ENCODE peak calls at places on chromosome 14, in nine cellular contexts. T is left cardiac atrium; A is NCI-H1417; W is stimulated activated CD4-positive, alpha-beta T cell treated with anti-CD3 and anti-CD28 coated beads, Interleukin-2, amount 100 ng/mL, for 48 hours; G is AG10803; R is cardiac muscle cell; N is NCI-H460; I is stimulated activated effector memory CD8-positive, alpha-beta T cell treated with anti-CD3 and anti-CD28 coated beads, Interleukin-12 subunit alpha, Interleukin-12 subunit beta, amount 100 ng/mL, for 72 hours; K is stimulated activated CD8-positive, alpha-beta memory T cell treated with anti-CD3 and anti-CD28 coated beads, Interleukin-4, amount 100 ng/mL, for 1 hour. P is an unnamed sample.

GRCh38 chr14:95321693-95322455 is 2.2 kb upstream of the CLMN start:
- DNase-seq in R (no peak), G (no peak), N (no peak), W (no peak), K (no peak), I (no peak), T (no peak), A (no peak), P (no peak)

GRCh38 chr14:101480747-101481530 is 80.4 kb upstream of the DIO3 start:
- DNase-seq in T (no peak), N (peak), K (no peak), R (no peak), A (no peak), W (no peak), G (peak), I (no peak), P (no peak)

GRCh38 chr14:35319509-35319908 is 27.3 kb downstream of the PSMA6 start:
- DNase-seq in I (no peak), T (no peak), W (no peak), R (no peak), G (no peak), N (no peak), A (no peak), K (no peak), P (no peak)

GRCh38 chr14:68132722-68133121 is 313.1 kb downstream of the RAD51B start:
- DNase-seq in N (no peak), G (no peak), R (no peak), I (no peak), T (no peak), K (no peak), W (no peak), A (no peak), P (no peak)

GRCh38 chr14:66076166-66076565 is 410.0 kb upstream of the CCDC196 start:
- DNase-seq in G (peak), W (no peak), N (no peak), R (no peak), T (no peak), I (no peak), A (no peak), K (no peak), P (no peak)

GRCh38 chr14:80266930-80267329 is 55.6 kb upstream of the DIO2 start:
- DNase-seq in G (no peak), R (no peak), I (no peak), K (no peak), T (no peak), N (no peak), W (no peak), A (no peak), P (no peak)

GRCh38 chr14:91395998-91396660 is 21.5 kb downstream of the CCDC88C start:
- DNase-seq in W (no peak), K (no peak), T (no peak), G (no peak), R (no peak), A (no peak), I (no peak), N (no peak), P (no peak)

GRCh38 chr14:100067481-100067880 is 2.3 kb downstream of the EVL start:
- DNase-seq in G (no peak), N (no peak), W (no peak), K (no peak), I (no peak), T (no peak), A (no peak), R (no peak), P (no peak)

GRCh38 chr14:33876274-33876673 is 74.6 kb downstream of the EGLN3 start:
- DNase-seq in A (peak), G (no peak), R (no peak), T (no peak), N (no peak), W (no peak), K (no peak), I (no peak), P (no peak)